ENCODE peak calls at places on chromosomes 3 and 15, in four cellular contexts. T is astrocyte of the spinal cord, W is dorsolateral prefrontal cortex, C is brain microvascular endothelial cell. X is an unnamed sample.

GRCh38 chr3:14680716-14681115 is 5.8 kb downstream of the C3orf20 start:
- DNase-seq in T (no peak), W (no peak), C (peak), X (no peak)

GRCh38 chr15:29945943-29946591 is 123.8 kb upstream of the TJP1 start:
- DNase-seq in T (no peak), W (no peak), C (no peak), X (no peak)

GRCh38 chr15:85642693-85643058 is 152.0 kb downstream of the KLHL25 start:
- DNase-seq in T (peak), W (no peak), C (no peak), X (no peak)

GRCh38 chr3:141334627-141335250 is 33.6 kb upstream of the ZBTB38 start:
- DNase-seq in T (no peak), W (no peak), C (no peak), X (no peak)

GRCh38 chr3:170222647-170223541 is 670 bp downstream of the PRKCI start:
- DNase-seq in T (peak), W (no peak), C (peak), X (no peak)

GRCh38 chr15:91541286-91541685 is 312.2 kb upstream of the SLCO3A1 start:
- DNase-seq in T (no peak), W (no peak), C (no peak), X (no peak)

GRCh38 chr3:195040773-195041520 is 230.0 kb downstream of the XXYLT1 start:
- DNase-seq in T (no peak), W (no peak), C (no peak), X (no peak)

GRCh38 chr3:195148553-195148952 is 122.4 kb downstream of the XXYLT1 start:
- DNase-seq in T (no peak), W (no peak), C (no peak), X (peak)

GRCh38 chr3:47628426-47628825 is 49.8 kb upstream of the CSPG5 start:
- DNase-seq in T (no peak), W (no peak), C (no peak), X (no peak)

GRCh38 chr3:46947981-46948791 is 28.4 kb downstream of the CCDC12 start:
- DNase-seq in T (no peak), W (no peak), C (peak), X (no peak)

GRCh38 chr15:80887148-80887547 is 102.5 kb downstream of the MESD start:
- DNase-seq in T (peak), W (no peak), C (no peak), X (no peak)

GRCh38 chr3:95302044-95302443 is 1239.2 kb downstream of the NSUN3 start:
- DNase-seq in T (peak), W (no peak), C (peak), X (no peak)

GRCh38 chr15:100115711-100116090 is 226.1 kb downstream of the ADAMTS17 start:
- DNase-seq in T (peak), W (no peak), C (peak), X (no peak)

GRCh38 chr3:152835311-152836102 is 576 bp downstream of the P2RY1 start:
- DNase-seq in T (peak), W (peak), C (peak), X (no peak)

GRCh38 chr3:58491506-58492384 is at the start of gene KCTD6:
- DNase-seq in T (peak), W (peak), C (peak), X (peak)

GRCh38 chr15:85097250-85097649 is 115.6 kb downstream of the PDE8A start:
- DNase-seq in T (no peak), W (no peak), C (no peak), X (no peak)

GRCh38 chr3:16378415-16378814 is 113.4 kb downstream of the OXNAD1 start:
- DNase-seq in T (no peak), W (no peak), C (no peak), X (no peak)

GRCh38 chr3:69770219-69770618 is 31.0 kb downstream of the MITF start:
- DNase-seq in T (peak), W (no peak), C (no peak), X (no peak)

GRCh38 chr15:98651581-98652220 is 3.4 kb downstream of the IGF1R start:
- DNase-seq in T (peak), W (no peak), C (peak), X (no peak)

GRCh38 chr3:63588897-63589296 is 63.6 kb upstream of the SNTN start:
- DNase-seq in T (no peak), W (no peak), C (no peak), X (no peak)

GRCh38 chr3:98713984-98714383 is 49.2 kb upstream of the ST3GAL6 start:
- DNase-seq in T (no peak), W (no peak), C (no peak), X (no peak)

GRCh38 chr15:72534522-72534921 is 60.4 kb downstream of the ARIH1 start:
- DNase-seq in T (no peak), W (no peak), C (no peak), X (no peak)

GRCh38 chr15:100009372-100009771 is 276.1 kb upstream of the LYSMD4 start:
- DNase-seq in T (no peak), W (no peak), C (no peak), X (no peak)

GRCh38 chr3:123766195-123767019 is 117.7 kb downstream of the MYLK start:
- DNase-seq in T (no peak), W (no peak), C (no peak), X (no peak)

GRCh38 chr3:32500880-32501784 is 1.5 kb downstream of the CMTM6 start:
- DNase-seq in T (no peak), W (no peak), C (no peak), X (no peak)

GRCh38 chr3:32501785-32502088 is 915 bp downstream of the CMTM6 start:
- DNase-seq in T (no peak), W (no peak), C (no peak), X (no peak)

GRCh38 chr3:32502089-32502943 is at the start of gene CMTM6:
- DNase-seq in T (peak), W (peak), C (peak), X (no peak)

GRCh38 chr3:32500225-32500624 is 2.4 kb downstream of the CMTM6 start:
- DNase-seq in T (no peak), W (no peak), C (no peak), X (no peak)

GRCh38 chr3:32502944-32503286 is 263 bp upstream of the CMTM6 start:
- DNase-seq in T (no peak), W (no peak), C (no peak), X (no peak)
- H3K4me3 ChIP-seq in T (peak), W (peak), C (peak), X (peak)

GRCh38 chr15:77818484-77819270 is 186.0 kb upstream of the LINGO1 start:
- DNase-seq in T (no peak), W (no peak), C (no peak), X (no peak)

GRCh38 chr15:77819841-77820728 is 187.4 kb upstream of the LINGO1 start:
- DNase-seq in T (no peak), W (no peak), C (no peak), X (no peak)

GRCh38 chr15:77817434-77817833 is 184.7 kb upstream of the LINGO1 start:
- DNase-seq in T (no peak), W (no peak), C (no peak), X (no peak)

GRCh38 chr15:77821188-77821958 is 188.7 kb upstream of the LINGO1 start:
- DNase-seq in T (peak), W (peak), C (peak), X (no peak)

DNA sequence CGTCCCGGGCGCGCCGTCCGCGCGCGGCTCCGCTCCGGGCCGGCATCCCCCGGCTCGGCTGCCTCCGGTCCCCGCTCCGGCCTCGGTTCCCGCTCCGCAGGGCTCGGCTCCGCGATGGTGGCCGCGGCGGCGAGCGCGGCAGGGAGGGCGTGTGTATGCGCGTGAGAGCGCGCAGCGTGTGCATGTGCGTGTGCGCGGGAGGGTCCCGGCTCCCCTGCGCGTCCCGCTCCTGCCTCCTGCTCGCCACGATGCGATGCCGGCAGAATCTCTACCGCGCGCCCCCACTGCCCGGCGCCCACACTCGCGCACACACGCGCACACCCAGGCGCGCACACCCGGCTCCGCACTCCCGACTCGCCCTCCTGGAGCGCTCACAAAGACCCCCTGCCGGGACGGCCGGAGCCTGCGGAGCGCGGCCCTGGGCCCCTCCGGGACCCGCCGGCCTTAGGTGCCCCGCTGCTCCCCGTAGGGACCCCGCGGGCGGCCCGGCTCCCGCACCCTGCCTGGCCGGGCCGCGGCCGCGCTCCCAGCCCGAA is 186.6 kb upstream of the LINGO1 start:
- DNase-seq in T (no peak), W (no peak), C (no peak), X (no peak)
- H3K4me3 ChIP-seq in T (no peak), W (peak), C (no peak), X (no peak)

GRCh38 chr3:186997061-186998054 is 67.0 kb downstream of the ST6GAL1 start:
- DNase-seq in T (no peak), W (no peak), C (peak), X (no peak)
- H3K4me3 ChIP-seq in T (no peak), W (no peak), C (no peak), X (no peak)

GRCh38 chr3:192915306-192915705 is 2.4 kb downstream of the MB21D2 start:
- DNase-seq in T (peak), W (no peak), C (peak), X (no peak)
- H3K4me3 ChIP-seq in T (no peak), W (no peak), C (no peak), X (peak)

GRCh38 chr15:31399544-31400171 is 73.0 kb downstream of the KLF13 start:
- DNase-seq in T (peak), W (no peak), C (peak), X (no peak)

GRCh38 chr15:31397851-31398661 is 71.4 kb downstream of the KLF13 start:
- DNase-seq in T (no peak), W (no peak), C (no peak), X (no peak)

GRCh38 chr15:31400222-31400927 is 73.7 kb downstream of the KLF13 start:
- DNase-seq in T (no peak), W (no peak), C (no peak), X (no peak)

GRCh38 chr15:31398677-31399260 is 72.1 kb downstream of the KLF13 start:
- DNase-seq in T (no peak), W (no peak), C (no peak), X (no peak)

DNA sequence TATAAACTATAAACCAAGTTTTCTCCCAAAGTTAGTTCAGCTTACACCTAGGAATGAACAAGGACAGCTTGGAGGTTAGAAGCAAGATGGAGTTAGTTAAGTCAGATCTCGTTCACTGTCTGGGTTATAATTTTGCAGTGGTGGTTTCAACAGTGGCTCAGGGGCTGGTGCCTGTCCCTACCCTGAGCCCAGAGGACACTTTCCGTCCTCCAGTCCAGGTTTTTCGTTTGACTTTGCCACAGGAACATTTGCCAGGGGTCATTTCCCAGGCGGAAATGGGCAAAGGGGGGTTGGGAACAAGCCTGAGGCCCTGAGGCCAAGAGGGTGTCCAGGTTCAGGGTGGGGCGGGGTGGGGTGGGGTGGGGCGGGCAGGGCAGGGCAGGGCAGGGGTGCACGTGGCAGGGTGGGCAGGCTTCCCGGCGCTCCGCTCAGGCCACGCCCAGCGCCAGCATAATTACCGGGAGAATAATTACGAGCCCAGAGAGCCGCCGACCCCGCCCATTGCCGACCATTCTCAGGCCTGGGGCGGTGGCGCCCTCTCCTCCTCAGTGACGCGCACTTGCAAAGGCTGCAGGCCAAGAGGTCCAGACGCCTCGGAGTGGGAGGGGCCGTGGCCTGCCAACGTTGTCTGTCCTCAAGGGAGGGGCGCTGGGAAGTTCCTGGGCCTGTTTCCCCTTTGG is 70.4 kb downstream of the KLF13 start:
- DNase-seq in T (no peak), W (peak), C (peak), X (peak)
- H3K4me3 ChIP-seq in T (no peak), W (no peak), C (peak), X (no peak)

GRCh38 chr3:9915252-9916141 is 1.4 kb upstream of the IL17RC start:
- DNase-seq in T (peak), W (peak), C (peak), X (no peak)

GRCh38 chr3:9916734-9917680 is at the start of gene IL17RC:
- DNase-seq in T (peak), W (peak), C (peak), X (peak)

GRCh38 chr3:9916346-9916733 is 558 bp upstream of the IL17RC start:
- DNase-seq in T (peak), W (no peak), C (peak), X (no peak)

GRCh38 chr3:9918261-9919038 is 1.6 kb downstream of the IL17RC start:
- DNase-seq in T (no peak), W (no peak), C (no peak), X (no peak)

DNA sequence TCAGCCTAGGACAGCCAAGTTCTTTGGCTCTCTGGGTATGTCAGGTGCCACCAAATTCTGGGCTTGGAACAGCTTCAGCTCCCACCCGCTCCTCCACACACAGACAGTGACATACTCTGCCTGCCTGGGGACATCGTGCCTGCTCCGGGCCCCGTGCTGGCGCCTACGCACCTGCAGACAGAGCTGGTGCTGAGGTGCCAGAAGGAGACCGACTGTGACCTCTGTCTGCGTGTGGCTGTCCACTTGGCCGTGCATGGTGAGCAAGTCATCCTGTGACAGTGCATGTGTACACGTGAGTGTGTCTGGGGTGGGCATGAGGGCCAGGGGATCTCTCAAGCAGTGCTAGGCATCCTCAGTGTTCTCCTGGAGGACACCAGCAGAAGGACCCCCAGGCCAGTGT is 922 bp downstream of the IL17RC start:
- DNase-seq in T (no peak), W (no peak), C (no peak), X (no peak)
- H3K4me3 ChIP-seq in T (no peak), W (no peak), C (no peak), X (no peak)

DNA sequence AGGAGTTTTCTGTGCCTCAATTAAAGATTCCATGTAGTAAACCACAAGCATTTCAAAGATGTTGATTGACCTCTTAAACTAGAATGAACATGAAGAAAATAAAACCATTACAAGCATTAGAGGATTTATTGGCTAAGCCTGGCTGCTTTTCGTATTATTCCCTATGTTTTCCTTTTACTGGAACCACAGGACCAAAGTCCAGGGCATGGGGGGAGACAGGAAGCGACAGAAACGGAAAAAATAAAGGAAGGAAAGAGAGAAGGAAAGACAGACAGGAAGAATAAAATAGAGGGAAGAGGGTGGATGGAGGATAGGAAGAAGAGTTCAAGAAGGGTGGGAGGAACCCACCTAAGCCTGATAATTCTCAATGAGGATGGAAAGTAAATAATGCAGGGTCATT is 169.9 kb downstream of the SHQ1 start:
- DNase-seq in T (no peak), W (no peak), C (no peak), X (no peak)
- H3K4me3 ChIP-seq in T (no peak), W (no peak), C (no peak), X (no peak)

X was measured in BJ.